ENCODE peak calls at places on chromosome 21, in six cellular contexts. W, D, P, C, Z and X are unnamed samples.

GRCh38 chr21:45236481-45236880 is 51.2 kb downstream of the POFUT2 start:
- DNase-seq in W (no peak), D (peak; percentile 12), P (no peak), C (no peak), Z (no peak), X (no peak)

GRCh38 chr21:15706686-15707085 is 23.1 kb upstream of the USP25 start:
- DNase-seq in W (no peak), D (no peak), P (no peak), C (peak; percentile 32), Z (no peak), X (no peak)

GRCh38 chr21:36747114-36747814 is 48.3 kb downstream of the SIM2 start:
- DNase-seq in W (no peak), D (peak; percentile 4), P (no peak), C (no peak), Z (no peak), X (no peak)

GRCh38 chr21:42003051-42003461 is 7.1 kb downstream of the ZBTB21 start:
- DNase-seq in W (no peak), D (peak; percentile 39), P (no peak), C (no peak), Z (no peak), X (no peak)

GRCh38 chr21:19236209-19236608 is 832.6 kb upstream of the TMPRSS15 start:
- DNase-seq in W (no peak), D (peak; percentile 15), P (no peak), C (no peak), Z (no peak), X (no peak)

GRCh38 chr21:45467221-45467779 is 62.3 kb downstream of the COL18A1 start:
- DNase-seq in W (no peak), D (no peak), P (no peak), C (no peak), Z (no peak), X (no peak)

GRCh38 chr21:44800971-44801467 is 601 bp downstream of the UBE2G2 start:
- DNase-seq in W (no peak), D (peak; percentile 55), P (no peak), C (no peak), Z (peak; percentile 15), X (no peak)

GRCh38 chr21:42048870-42049577 is 22.1 kb upstream of the UMODL1 start:
- DNase-seq in W (no peak), D (no peak), P (no peak), C (no peak), Z (no peak), X (no peak)

GRCh38 chr21:44998086-44998620 is 58.3 kb downstream of the SLX9 start:
- DNase-seq in W (no peak), D (no peak), P (no peak), C (no peak), Z (no peak), X (no peak)